ENCODE peak calls at places on chromosomes 12 and 14, in eight cellular contexts. F is foreskin fibroblast, R is RWPE1, A is HFFc6, G is A549, V is HL-60, U is cardiac fibroblast, B is lower leg skin. I is an unnamed sample.

GRCh38 chr12:101235686-101236085 is 25.6 kb upstream of the SLC5A8 start:
- DNase-seq in A (no peak), B (no peak), G (no peak), V (no peak), R (no peak), F (no peak), U (no peak), I (no peak)

GRCh38 chr12:47017901-47018479 is 61.4 kb upstream of the PCED1B start:
- DNase-seq in F (no peak), G (peak; percentile 85), R (peak; percentile 72), U (peak; percentile 27), A (peak; percentile 67), V (no peak), B (no peak), I (no peak)

GRCh38 chr14:74785056-74785613 is 22.0 kb downstream of the YLPM1 start:
- DNase-seq in F (no peak), U (no peak), A (no peak), R (no peak), B (no peak), G (no peak), V (no peak), I (no peak)

GRCh38 chr14:105862581-105863239 is 336.3 kb downstream of the TMEM121 start:
- DNase-seq in B (peak; percentile 25), A (no peak), V (no peak), G (no peak), F (no peak), U (no peak), R (no peak), I (peak; percentile 75)

GRCh38 chr14:104106471-104106991 is 21.0 kb downstream of the ASPG start:
- DNase-seq in F (no peak), R (no peak), A (no peak), G (no peak), U (no peak), B (peak; percentile 82), V (no peak), I (no peak)

GRCh38 chr12:27236498-27236897 is 7.6 kb upstream of the STK38L start:
- DNase-seq in G (no peak), V (peak; percentile 88), F (no peak), R (no peak), A (peak; percentile 31), B (no peak), U (peak; percentile 18), I (no peak)

GRCh38 chr12:124273630-124274029 is 21.3 kb upstream of the RFLNA start:
- DNase-seq in U (peak; percentile 45), F (peak; percentile 22), B (no peak), G (peak; percentile 77), V (peak; percentile 23), A (peak; percentile 37), R (peak; percentile 50), I (no peak)

GRCh38 chr12:71636704-71637115 is 26.9 kb downstream of the ZFC3H1 start:
- DNase-seq in V (peak; percentile 30), G (peak; percentile 78), F (peak; percentile 23), B (no peak), U (peak; percentile 82), A (peak; percentile 58), R (peak; percentile 41), I (no peak)

GRCh38 chr12:130118181-130118580 is 44.1 kb upstream of the FZD10 start:
- DNase-seq in F (no peak), B (no peak), U (no peak), A (no peak), R (no peak), G (no peak), V (no peak), I (no peak)

GRCh38 chr12:118980407-118981014 is 830 bp upstream of the SRRM4 start:
- DNase-seq in A (no peak), U (no peak), V (no peak), R (no peak), G (no peak), B (no peak), F (no peak), I (no peak)

GRCh38 chr14:105067140-105067968 is 2.1 kb upstream of the GPR132 start:
- DNase-seq in V (peak; percentile 72), A (no peak), B (no peak), G (no peak), F (peak; percentile 40), R (no peak), U (no peak), I (no peak)

GRCh38 chr12:52076811-52077210 is 2.7 kb upstream of the SMIM41 start:
- DNase-seq in U (no peak), V (no peak), B (peak; percentile 76), F (no peak), A (no peak), R (no peak), G (no peak), I (no peak)

GRCh38 chr12:6850796-6851152 is 312 bp downstream of the CDCA3 start:
- DNase-seq in F (no peak), A (no peak), U (no peak), B (peak; percentile 91), G (no peak), R (no peak), V (no peak), I (no peak)

GRCh38 chr14:52741865-52742264 is 11.9 kb downstream of the STYX start:
- DNase-seq in V (no peak), A (no peak), U (no peak), R (no peak), F (no peak), B (no peak), G (no peak), I (no peak)

GRCh38 chr12:113152835-113153814 is 3.6 kb downstream of the CFAP73 start:
- DNase-seq in G (peak; percentile 90), B (no peak), F (peak; percentile 82), U (peak; percentile 83), A (peak; percentile 55), R (peak; percentile 80), V (peak; percentile 88), I (no peak)
- TF ChIP-seq CTCF in G (peak; percentile 65), B (no peak), F (peak; percentile 59), U (peak; percentile 43), A (peak; percentile 63), R (peak; percentile 69), V (peak; percentile 57), I (peak; percentile 65)

DNA sequence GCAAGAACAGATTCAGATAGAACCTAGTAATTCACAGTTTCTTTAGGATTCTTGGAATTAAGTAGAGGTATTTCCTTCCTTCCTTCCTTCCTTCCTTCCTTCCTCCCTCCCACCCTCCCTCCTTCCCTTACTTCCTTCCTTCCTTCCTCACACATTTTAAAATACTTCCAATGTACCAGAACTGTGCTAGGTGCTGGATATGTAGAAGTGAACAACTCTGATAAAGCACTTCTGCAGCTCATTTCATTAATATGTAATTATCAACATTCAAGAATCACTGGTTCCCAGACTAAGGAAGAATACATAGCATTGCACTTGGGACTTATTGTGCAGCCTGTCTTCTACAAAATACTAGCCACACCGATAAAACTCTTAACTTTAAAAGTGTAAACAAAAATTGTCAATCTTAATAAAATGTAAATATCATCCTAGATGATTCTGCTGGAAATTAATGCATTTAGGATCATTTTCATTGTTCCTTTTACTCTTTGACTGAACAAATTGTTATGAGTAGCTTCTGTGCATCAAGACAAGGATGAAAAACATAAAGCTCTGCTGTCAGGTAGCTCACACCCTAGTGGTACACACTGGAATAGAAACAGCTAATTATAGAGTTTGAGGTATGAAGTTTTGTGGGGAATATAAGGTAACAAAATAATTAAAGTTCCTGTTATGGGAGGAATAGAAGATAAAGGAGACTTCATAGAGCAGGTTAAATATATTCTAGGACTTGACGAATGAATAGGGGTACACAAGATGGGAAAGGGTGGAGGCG is 99.9 kb upstream of the MYF6 start:
- DNase-seq in R (no peak), A (no peak), V (no peak), F (no peak), G (no peak), U (no peak), B (no peak), I (no peak)
- TF ChIP-seq CTCF in R (no peak), A (peak; percentile 59), V (no peak), F (peak; percentile 5), G (no peak), U (no peak), B (no peak), I (peak; percentile 17)

DNA sequence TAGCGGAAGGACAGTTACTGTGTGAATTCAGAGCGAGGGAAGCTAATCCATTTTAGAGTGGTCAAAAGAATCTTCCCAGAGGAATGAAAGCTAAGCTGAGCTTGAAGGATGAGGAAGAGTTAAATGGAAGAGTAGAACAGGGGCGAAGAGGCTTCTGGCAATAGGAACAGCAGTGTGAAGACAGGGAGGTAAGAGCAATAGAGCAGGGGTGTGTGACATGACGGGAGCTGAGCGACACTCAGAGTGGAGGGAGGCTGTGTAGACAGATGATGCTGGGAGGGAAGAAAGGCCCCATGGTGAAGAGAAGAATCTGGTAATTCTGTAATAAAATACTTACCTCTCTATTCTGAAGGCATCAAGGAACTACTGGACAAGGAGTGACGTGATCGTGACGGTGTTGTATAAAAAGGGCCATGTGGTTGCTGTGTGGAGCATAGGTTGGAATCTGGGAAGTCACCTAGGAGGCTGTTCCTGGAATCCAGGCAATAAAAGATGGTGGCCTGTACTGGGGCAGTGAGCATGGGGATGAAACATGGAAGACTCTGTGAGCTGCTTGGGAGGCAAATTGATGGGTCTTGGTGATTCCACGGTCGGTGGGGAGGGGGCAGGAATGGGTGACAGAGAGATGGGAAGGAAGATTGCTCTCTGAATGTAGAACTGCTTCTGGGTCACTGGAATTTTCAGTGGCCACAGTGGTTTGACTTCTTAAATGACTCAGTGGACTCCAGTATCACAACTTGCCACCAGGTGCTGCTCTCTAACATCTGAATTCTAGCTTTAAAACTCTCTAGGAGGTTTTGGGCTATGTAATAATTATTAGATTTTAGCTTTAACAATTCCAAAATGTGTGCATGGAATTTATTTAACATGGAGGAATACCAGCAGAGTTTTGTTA is 164.1 kb downstream of the ATP23 start:
- DNase-seq in B (no peak), G (peak; percentile 10), U (peak; percentile 24), V (no peak), R (no peak), F (peak; percentile 11), A (peak; percentile 3), I (no peak)
- TF ChIP-seq CTCF in B (no peak), G (no peak), U (peak; percentile 37), V (no peak), R (no peak), F (peak; percentile 28), A (peak; percentile 66), I (peak; percentile 42)

GRCh38 chr12:16184691-16185090 is 92.8 kb downstream of the SLC15A5 start:
- DNase-seq in G (no peak), V (no peak), R (no peak), U (no peak), A (no peak), F (no peak), B (no peak), I (no peak)

GRCh38 chr12:16187684-16188083 is 89.8 kb downstream of the SLC15A5 start:
- DNase-seq in A (no peak), F (no peak), G (no peak), U (no peak), R (no peak), B (no peak), V (no peak), I (no peak)

GRCh38 chr12:16189849-16190248 is 87.6 kb downstream of the SLC15A5 start:
- DNase-seq in R (no peak), V (peak; percentile 12), A (peak; percentile 14), B (no peak), G (peak; percentile 73), F (no peak), U (no peak), I (no peak)
- TF ChIP-seq CTCF in R (peak; percentile 17), V (peak; percentile 7), A (peak; percentile 70), B (no peak), G (peak; percentile 64), F (peak; percentile 9), U (peak; percentile 34), I (peak; percentile 22)

GRCh38 chr14:27090716-27091115 is 492.9 kb upstream of the NOVA1 start:
- DNase-seq in V (no peak), G (no peak), A (no peak), B (no peak), R (no peak), F (no peak), U (no peak), I (no peak)

GRCh38 chr14:27096091-27096490 is 498.3 kb upstream of the NOVA1 start:
- DNase-seq in R (no peak), U (no peak), G (no peak), F (no peak), B (no peak), A (no peak), V (no peak), I (no peak)
- TF ChIP-seq CTCF in R (no peak), U (no peak), G (no peak), F (no peak), B (no peak), A (no peak), V (no peak), I (no peak)

I was measured in osteocyte.